ENCODE peak calls at places on chromosomes 2 and 18, in four cellular contexts. R is cardiac muscle cell, H is fibroblast of lung, N is GM12865. Q is an unnamed sample.

GRCh38 chr2:231068525-231069222 is 12.0 kb downstream of the PSMD1 start:
- DNase-seq in R (peak), H (peak), N (no peak), Q (no peak)

GRCh38 chr18:37219257-37219656 is 346.3 kb downstream of the CELF4 start:
- DNase-seq in R (no peak), H (no peak), N (no peak), Q (no peak)

GRCh38 chr18:71998547-71998946 is 545.6 kb downstream of the CBLN2 start:
- DNase-seq in R (no peak), H (no peak), N (no peak), Q (no peak)

GRCh38 chr2:37523861-37524362 is 147.5 kb downstream of the CDC42EP3 start:
- DNase-seq in R (peak), H (peak), N (no peak), Q (no peak)

GRCh38 chr2:191041418-191042161 is 27.6 kb upstream of the STAT1 start:
- DNase-seq in R (peak), H (peak), N (no peak), Q (no peak)

GRCh38 chr2:181307203-181307991 is 149.8 kb upstream of the ITGA4 start:
- DNase-seq in R (no peak), H (no peak), N (peak), Q (no peak)

GRCh38 chr2:4618141-4618540 is 914.8 kb downstream of the DCDC2C start:
- DNase-seq in R (no peak), H (no peak), N (no peak), Q (no peak)

GRCh38 chr2:200747668-200748618 is 63.8 kb upstream of the BZW1 start:
- DNase-seq in R (peak), H (peak), N (peak), Q (peak)

GRCh38 chr2:240968731-240969624 is 29.4 kb upstream of the SNED1 start:
- DNase-seq in R (no peak), H (no peak), N (peak), Q (no peak)

GRCh38 chr2:208097801-208098200 is 26.5 kb downstream of the CRYGD start:
- DNase-seq in R (peak), H (peak), N (no peak), Q (no peak)

GRCh38 chr2:208096080-208096479 is 28.2 kb downstream of the CRYGD start:
- DNase-seq in R (no peak), H (no peak), N (no peak), Q (no peak)

GRCh38 chr2:208097313-208097712 is 27.0 kb downstream of the CRYGD start:
- DNase-seq in R (no peak), H (peak), N (no peak), Q (no peak)

GRCh38 chr2:208090420-208090819 is 33.9 kb downstream of the CRYGD start:
- DNase-seq in R (no peak), H (no peak), N (no peak), Q (no peak)

GRCh38 chr2:208092093-208092832 is 32.1 kb downstream of the CRYGD start:
- DNase-seq in R (peak), H (peak), N (no peak), Q (no peak)
- TF ChIP-seq CTCF in R (no peak), H (no peak), N (no peak), Q (no peak)

DNA sequence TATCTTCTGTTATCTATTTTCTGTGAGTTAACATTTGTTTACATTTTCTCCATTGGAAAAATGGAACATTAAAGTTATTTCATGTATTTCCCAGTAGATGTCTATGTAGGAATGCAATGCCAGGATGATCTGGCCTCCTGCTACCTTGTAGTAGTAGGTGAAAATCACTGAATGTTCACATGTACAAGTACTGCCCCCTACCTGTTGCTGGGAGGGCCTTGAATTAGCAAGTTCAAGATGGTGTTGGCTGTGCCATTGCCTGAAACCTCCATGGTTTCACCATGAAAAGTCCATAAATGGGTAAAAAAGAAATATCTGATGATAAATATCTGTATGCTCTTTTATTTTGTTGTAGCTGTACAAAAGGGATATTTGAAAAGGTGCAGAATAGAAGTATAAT is 30.7 kb downstream of the XRCC5 start:
- DNase-seq in R (no peak), H (no peak), N (peak), Q (no peak)
- TF ChIP-seq CTCF in R (no peak), H (no peak), N (peak), Q (peak)

DNA sequence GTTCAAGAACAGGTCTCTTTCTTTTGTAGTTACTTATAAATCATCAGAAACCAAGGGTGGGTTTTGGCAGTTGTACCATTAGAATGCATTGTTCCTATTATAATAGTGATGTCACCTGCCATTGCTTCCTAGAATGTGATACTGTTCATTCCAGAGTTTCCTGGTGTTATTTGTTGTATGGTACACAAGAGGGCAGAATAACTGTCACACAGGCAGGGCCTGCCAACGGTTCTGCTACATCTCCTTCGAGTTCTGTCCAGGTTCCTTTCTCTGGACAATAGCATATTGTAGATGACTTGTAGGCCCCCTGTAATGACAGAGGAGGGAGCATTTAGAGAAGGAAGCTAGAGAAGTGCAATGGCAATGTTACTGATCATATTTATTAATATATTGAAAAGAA is 98.3 kb downstream of the KLHL14 start:
- DNase-seq in R (peak), H (no peak), N (no peak), Q (no peak)
- TF ChIP-seq CTCF in R (no peak), H (no peak), N (no peak), Q (peak)

GRCh38 chr18:3246636-3247242 is 862 bp upstream of the MYL12A start:
- DNase-seq in R (peak), H (no peak), N (peak), Q (no peak)

GRCh38 chr18:3245853-3246635 is 1.6 kb upstream of the MYL12A start:
- DNase-seq in R (peak), H (peak), N (peak), Q (no peak)

GRCh38 chr18:3248670-3249359 is 1.2 kb downstream of the MYL12A start:
- DNase-seq in R (peak), H (peak), N (peak), Q (no peak)

GRCh38 chr18:3248062-3248669 is 565 bp downstream of the MYL12A start:
- DNase-seq in R (peak), H (peak), N (peak), Q (no peak)

GRCh38 chr18:3247243-3248061 is at the start of gene MYL12A:
- DNase-seq in R (peak), H (peak), N (peak), Q (peak)
- TF ChIP-seq CTCF in R (no peak), H (no peak), N (no peak), Q (no peak)

DNA sequence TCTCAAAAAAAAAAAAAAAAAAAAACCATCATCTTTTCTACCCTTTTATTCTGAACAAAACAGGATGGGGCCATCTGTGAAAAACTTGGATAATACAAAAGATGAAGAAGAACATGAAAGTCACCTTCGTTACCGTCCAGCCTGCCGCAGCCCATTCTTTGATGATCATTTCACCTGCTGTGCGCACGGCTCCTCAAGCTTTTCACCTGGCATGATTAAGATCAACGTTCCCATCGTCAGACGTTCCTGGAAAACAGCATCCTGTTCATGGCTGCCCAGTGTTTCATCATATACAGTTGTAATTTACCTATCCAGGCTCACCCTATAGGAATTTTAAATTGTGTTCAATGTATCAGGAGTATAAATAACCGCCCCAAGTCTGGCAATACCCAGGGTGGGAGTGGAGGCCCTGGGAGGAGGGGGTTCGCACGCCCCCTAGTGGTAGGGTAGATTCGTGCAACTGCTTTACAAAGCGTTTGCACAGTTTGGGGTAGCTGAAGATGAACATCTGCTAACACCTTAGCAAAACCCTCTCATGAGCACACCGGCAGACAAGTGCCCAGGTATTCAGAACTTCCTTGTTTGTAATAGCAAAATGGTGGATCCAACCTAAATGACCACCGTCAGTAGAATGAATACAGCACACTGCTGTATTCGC is 49.0 kb upstream of the GLI2 start:
- DNase-seq in R (no peak), H (no peak), N (no peak), Q (no peak)
- TF ChIP-seq CTCF in R (peak), H (peak), N (peak), Q (peak)

DNA sequence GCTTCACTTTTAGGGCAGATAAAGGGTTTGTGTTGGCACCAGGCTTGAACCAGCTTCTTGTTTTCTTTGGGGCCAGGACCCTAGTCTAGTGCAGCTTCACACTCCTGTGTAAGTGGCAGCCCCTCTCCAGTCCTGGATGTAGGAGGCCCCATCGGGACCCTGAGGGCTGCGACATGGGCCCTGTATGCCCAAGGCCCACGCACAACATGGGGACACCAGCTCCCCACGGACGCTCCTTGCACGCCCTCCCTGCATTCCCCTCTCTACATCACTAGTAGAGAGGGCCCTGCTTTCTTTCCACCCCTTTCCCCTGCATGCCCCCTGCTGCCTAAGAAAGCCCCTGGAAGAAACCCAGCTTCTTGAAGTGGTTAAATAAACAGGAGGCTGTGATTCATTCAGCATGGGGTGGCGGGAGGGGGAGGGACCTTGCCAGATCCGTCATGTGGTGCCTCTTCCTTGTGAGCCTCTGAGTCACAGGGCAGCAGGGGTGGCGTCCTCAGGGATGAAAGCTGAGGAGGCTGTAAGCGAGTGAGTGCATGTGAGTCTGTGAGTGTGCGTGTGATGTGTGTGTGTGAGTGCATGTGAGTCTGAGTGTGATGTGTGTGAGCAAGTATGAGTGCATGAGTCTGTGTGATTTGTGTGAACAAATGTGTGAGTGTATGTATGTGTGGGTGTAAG is 42.5 kb downstream of the COPS8 start:
- DNase-seq in R (peak), H (peak), N (no peak), Q (peak)
- TF ChIP-seq CTCF in R (peak), H (peak), N (no peak), Q (peak)